ENCODE peak calls at places on chromosome 18, in nine cellular contexts. S is effector memory CD4-positive, alpha-beta T cell; U is CD4-positive, CD25-positive, alpha-beta regulatory T cell; Z is heart left ventricle; L is brain microvascular endothelial cell; R is neuronal stem cell; P is dorsolateral prefrontal cortex; D is mesendoderm; O is lower lobe of right lung. J is an unnamed sample.

GRCh38 chr18:1528964-1529509 is 624.4 kb downstream of the ADCYAP1 start:
- DNase-seq in S (no peak), U (no peak), Z (no peak), L (no peak), R (no peak), P (no peak), D (no peak), O (no peak), J (no peak)

GRCh38 chr18:66867653-66868052 is 263.8 kb upstream of the CDH19 start:
- DNase-seq in S (no peak), U (no peak), Z (no peak), L (no peak), R (no peak), P (no peak), D (no peak), O (no peak), J (no peak)

GRCh38 chr18:79874553-79875530 is 76.6 kb downstream of the SLC66A2 start:
- DNase-seq in S (no peak), U (no peak), Z (no peak), L (no peak), R (no peak), P (no peak), D (no peak), O (no peak), J (no peak)

GRCh38 chr18:61203151-61203550 is 130.1 kb upstream of the CDH20 start:
- DNase-seq in S (no peak), U (no peak), Z (no peak), L (peak; percentile 2), R (no peak), P (no peak), D (no peak), O (no peak), J (no peak)

GRCh38 chr18:8705941-8706544 is 687 bp downstream of the MTCL1 start:
- DNase-seq in S (no peak), U (no peak), Z (no peak), L (no peak), R (no peak), P (no peak), D (peak; percentile 17), O (no peak), J (peak; percentile 66)

GRCh38 chr18:78666666-78667335 is 312.8 kb upstream of the SALL3 start:
- DNase-seq in S (no peak), U (no peak), Z (no peak), L (no peak), R (no peak), P (no peak), D (no peak), O (no peak), J (no peak)

GRCh38 chr18:79613186-79613931 is 66.2 kb upstream of the CTDP1 start:
- DNase-seq in S (no peak), U (no peak), Z (no peak), L (no peak), R (no peak), P (no peak), D (no peak), O (peak; percentile 41), J (peak; percentile 55)

GRCh38 chr18:48109961-48110493 is 179.6 kb upstream of the SMAD2 start:
- DNase-seq in S (no peak), U (no peak), Z (no peak), L (no peak), R (no peak), P (no peak), D (no peak), O (no peak), J (no peak)

GRCh38 chr18:2932247-2933181 is 80.4 kb downstream of the LPIN2 start:
- DNase-seq in S (peak; percentile 31), U (peak; percentile 80), Z (no peak), L (peak; percentile 57), R (peak; percentile 51), P (no peak), D (peak; percentile 57), O (no peak), J (no peak)

GRCh38 chr18:49628993-49629795 is 67.3 kb downstream of the LIPG start:
- DNase-seq in S (no peak), U (no peak), Z (no peak), L (no peak), R (no peak), P (peak; percentile 41), D (no peak), O (peak; percentile 51), J (no peak)

GRCh38 chr18:6406910-6407470 is 7.7 kb downstream of the L3MBTL4 start:
- DNase-seq in S (no peak), U (no peak), Z (no peak), L (no peak), R (no peak), P (no peak), D (no peak), O (no peak), J (no peak)

GRCh38 chr18:6404834-6405233 is 9.9 kb downstream of the L3MBTL4 start:
- DNase-seq in S (no peak), U (no peak), Z (no peak), L (no peak), R (no peak), P (no peak), D (no peak), O (no peak), J (no peak)

GRCh38 chr18:6405237-6406074 is 9.3 kb downstream of the L3MBTL4 start:
- DNase-seq in S (no peak), U (no peak), Z (no peak), L (peak; percentile 36), R (no peak), P (no peak), D (no peak), O (no peak), J (no peak)

GRCh38 chr18:6409933-6410332 is 4.8 kb downstream of the L3MBTL4 start:
- DNase-seq in S (no peak), U (no peak), Z (no peak), L (no peak), R (no peak), P (no peak), D (no peak), O (no peak), J (no peak)

DNA sequence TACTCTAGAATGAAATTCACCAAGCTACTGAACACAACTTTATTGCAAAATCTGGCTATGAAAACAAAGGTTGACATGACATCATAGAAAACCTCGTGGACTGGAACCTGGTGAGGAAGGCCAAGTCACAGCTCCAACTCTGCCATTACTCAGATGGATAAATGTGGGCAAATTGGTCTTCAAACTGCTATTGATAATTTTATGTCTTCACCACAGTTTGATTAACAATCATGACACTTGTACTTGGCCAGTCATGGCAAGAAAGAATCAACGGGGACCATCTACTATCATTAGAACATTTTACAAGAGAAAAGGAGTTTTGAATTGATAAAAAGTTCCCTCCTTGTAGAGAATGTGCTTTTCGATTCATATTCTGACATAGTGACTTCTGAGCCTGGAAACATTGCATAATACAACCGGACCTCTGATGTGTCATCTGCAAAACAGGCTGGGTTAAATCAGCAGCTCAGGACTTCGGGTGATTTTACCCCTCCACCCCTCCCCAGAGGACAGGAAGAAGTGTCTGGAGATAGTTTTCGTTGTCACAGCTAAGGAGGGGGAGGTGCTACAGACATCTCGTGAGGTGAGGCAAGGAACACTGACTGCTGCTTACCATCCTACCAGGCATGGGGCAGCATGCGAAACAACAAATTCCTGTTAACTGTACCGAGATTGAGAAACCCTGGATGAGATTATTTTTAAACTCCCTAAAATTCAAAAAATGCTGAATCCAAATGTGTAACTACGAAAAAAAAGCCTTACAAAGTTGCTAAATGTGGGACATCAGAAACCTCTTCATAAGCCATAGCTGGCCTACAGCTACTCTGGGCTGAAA is 8.4 kb downstream of the L3MBTL4 start:
- DNase-seq in S (no peak), U (no peak), Z (no peak), L (peak; percentile 53), R (no peak), P (no peak), D (peak; percentile 38), O (no peak), J (no peak)
- H3K27ac ChIP-seq in S (no peak overlapping the region), U (no peak overlapping the region), Z (no peak overlapping the region), L (no peak overlapping the region), R (no peak overlapping the region), P (peak overlapping the region; percentile 45), D (no peak overlapping the region), O (no peak overlapping the region), J (no peak overlapping the region)

GRCh38 chr18:36635414-36636096 is 193.2 kb downstream of the TPGS2 start:
- DNase-seq in S (no peak), U (no peak), Z (no peak), L (no peak), R (no peak), P (no peak), D (peak; percentile 54), O (no peak), J (no peak)

GRCh38 chr18:36634573-36635216 is 194.1 kb downstream of the TPGS2 start:
- DNase-seq in S (no peak), U (no peak), Z (no peak), L (no peak), R (no peak), P (no peak), D (peak; percentile 46), O (no peak), J (no peak)

GRCh38 chr18:36640005-36640952 is 188.5 kb downstream of the TPGS2 start:
- DNase-seq in S (no peak), U (no peak), Z (no peak), L (no peak), R (no peak), P (no peak), D (no peak), O (no peak), J (no peak)

GRCh38 chr18:36636237-36636792 is 192.5 kb downstream of the TPGS2 start:
- DNase-seq in S (no peak), U (no peak), Z (no peak), L (no peak), R (no peak), P (no peak), D (no peak), O (no peak), J (no peak)

DNA sequence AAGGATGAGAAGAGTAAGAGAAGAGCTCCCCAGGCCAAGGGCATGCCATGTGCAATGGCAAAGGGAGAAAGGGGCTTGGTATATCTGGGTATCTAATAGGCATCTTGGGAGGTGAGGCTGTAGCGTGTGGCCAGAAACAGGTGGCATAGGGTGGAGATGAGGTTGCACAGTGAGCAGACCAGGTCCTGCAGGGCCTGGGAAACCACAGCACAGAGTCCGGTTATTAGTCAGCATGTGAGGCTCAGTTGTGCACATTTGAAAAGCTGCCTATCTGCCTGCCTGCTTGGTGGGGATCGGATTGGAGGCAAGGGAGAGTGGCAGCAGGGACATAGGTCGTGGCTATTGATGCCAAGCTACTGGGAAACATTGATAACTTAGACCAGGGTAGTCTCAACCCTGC is 190.6 kb downstream of the TPGS2 start:
- DNase-seq in S (no peak), U (no peak), Z (no peak), L (no peak), R (no peak), P (no peak), D (no peak), O (no peak), J (no peak)
- H3K27ac ChIP-seq in S (no peak overlapping the region), U (no peak overlapping the region), Z (no peak overlapping the region), L (no peak overlapping the region), R (no peak overlapping the region), P (no peak overlapping the region), D (no peak overlapping the region), O (no peak overlapping the region), J (no peak overlapping the region)

GRCh38 chr18:31446854-31447253 is 687 bp upstream of the DSG3 start:
- DNase-seq in S (no peak), U (no peak), Z (no peak), L (no peak), R (no peak), P (no peak), D (no peak), O (no peak), J (no peak)
- H3K27ac ChIP-seq in S (no peak overlapping the region), U (no peak overlapping the region), Z (no peak overlapping the region), L (no peak overlapping the region), R (no peak overlapping the region), P (no peak overlapping the region), D (no peak overlapping the region), O (no peak overlapping the region), J (no peak overlapping the region)

GRCh38 chr18:37494406-37494805 is 71.2 kb downstream of the CELF4 start:
- DNase-seq in S (no peak), U (no peak), Z (no peak), L (no peak), R (no peak), P (no peak), D (no peak), O (no peak), J (no peak)
- H3K27ac ChIP-seq in S (no peak overlapping the region), U (no peak overlapping the region), Z (no peak overlapping the region), L (no peak overlapping the region), R (no peak overlapping the region), P (peak overlapping the region; percentile 45), D (no peak overlapping the region), O (no peak overlapping the region), J (no peak overlapping the region)